ENCODE peak calls at places on chromosomes 5 and 9, in five cellular contexts. C is HCT116, U is K562, V is HepG2, A is upper lobe of left lung. W is an unnamed sample. For H3K4me1, the result is how much of the 10 kb centered on the place peaks cover.

GRCh38 chr5:144531191-144531590 is 360.5 kb downstream of the KCTD16 start:
- ATAC-seq in C (no peak), U (no peak), V (no peak), A (no peak), W (no peak)

GRCh38 chr9:76302947-76303550 is 91.2 kb downstream of the RFK start:
- ATAC-seq in C (peak), U (peak), V (peak), A (no peak), W (no peak)

GRCh38 chr5:9104576-9105339 is 441.1 kb downstream of the SEMA5A start:
- ATAC-seq in C (no peak), U (no peak), V (no peak), A (no peak), W (peak)

GRCh38 chr5:142811840-142812557 is 41.8 kb downstream of the ARHGAP26 start:
- ATAC-seq in C (no peak), U (no peak), V (no peak), A (no peak), W (no peak)

GRCh38 chr9:72635197-72635596 is 113.8 kb downstream of the TMC1 start:
- ATAC-seq in C (no peak), U (no peak), V (no peak), A (no peak), W (no peak)

GRCh38 chr5:43140286-43140685 is 19.6 kb downstream of the ZNF131 start:
- ATAC-seq in C (no peak), U (no peak), V (no peak), A (no peak), W (no peak)

GRCh38 chr9:123002754-123003153 is 30.7 kb upstream of the GPR21 start:
- ATAC-seq in C (no peak), U (peak), V (no peak), A (no peak), W (no peak)

GRCh38 chr5:11251242-11251641 is 490.2 kb upstream of the DAP start:
- ATAC-seq in C (no peak), U (no peak), V (no peak), A (no peak), W (no peak)

GRCh38 chr5:33891731-33892418 is at the start of gene ADAMTS12:
- ATAC-seq in C (no peak), U (peak), V (no peak), A (no peak), W (peak)

GRCh38 chr5:1068204-1068894 is 43.5 kb downstream of the SLC12A7 start:
- ATAC-seq in C (no peak), U (peak), V (no peak), A (peak), W (peak)

GRCh38 chr9:129174102-129174723 is 3.8 kb downstream of the IER5L start:
- ATAC-seq in C (peak), U (peak), V (peak), A (peak), W (peak)

GRCh38 chr9:109245300-109245897 is 75.5 kb downstream of the EPB41L4B start:
- ATAC-seq in C (no peak), U (no peak), V (no peak), A (no peak), W (no peak)

GRCh38 chr5:58444805-58445204 is 15.1 kb downstream of the PLK2 start:
- ATAC-seq in C (no peak), U (no peak), V (no peak), A (no peak), W (no peak)

GRCh38 chr5:78151594-78152271 is 142.8 kb downstream of the AP3B1 start:
- ATAC-seq in C (no peak), U (no peak), V (no peak), A (no peak), W (no peak)

GRCh38 chr9:4020747-4021296 is 279.0 kb downstream of the GLIS3 start:
- ATAC-seq in C (no peak), U (no peak), V (no peak), A (no peak), W (no peak)

GRCh38 chr9:134211811-134212460 is 47.6 kb upstream of the RNU6ATAC start:
- ATAC-seq in C (no peak), U (no peak), V (no peak), A (no peak), W (no peak)

GRCh38 chr9:119412399-119412798 is 43.2 kb upstream of the BRINP1 start:
- ATAC-seq in C (no peak), U (no peak), V (peak), A (peak), W (no peak)

GRCh38 chr9:77486968-77487367 is 161.2 kb downstream of the GNA14 start:
- ATAC-seq in C (no peak), U (no peak), V (no peak), A (no peak), W (no peak)

GRCh38 chr5:53416144-53416730 is 64.2 kb upstream of the FST start:
- ATAC-seq in C (peak), U (peak), V (no peak), A (no peak), W (no peak)

GRCh38 chr5:159319363-159319762 is 10.9 kb downstream of the IL12B start:
- ATAC-seq in C (no peak), U (no peak), V (no peak), A (no peak), W (no peak)

GRCh38 chr9:70569070-70569772 is 154.8 kb upstream of the KLF9 start:
- ATAC-seq in C (no peak), U (no peak), V (no peak), A (no peak), W (no peak)

GRCh38 chr5:59674763-59675162 is 218.8 kb downstream of the PDE4D start:
- ATAC-seq in C (no peak), U (no peak), V (no peak), A (no peak), W (no peak)

GRCh38 chr9:16526380-16526779 is 344.1 kb downstream of the BNC2 start:
- ATAC-seq in C (no peak), U (no peak), V (no peak), A (no peak), W (no peak)

GRCh38 chr5:159972538-159973362 is 36.2 kb upstream of the TTC1 start:
- ATAC-seq in C (no peak), U (no peak), V (no peak), A (peak), W (no peak)

GRCh38 chr9:69385474-69386091 is 60.6 kb downstream of the ENTREP1 start:
- ATAC-seq in C (no peak), U (no peak), V (no peak), A (peak), W (no peak)

GRCh38 chr5:72510610-72511121 is 3.5 kb upstream of the ZNF366 start:
- ATAC-seq in C (no peak), U (no peak), V (no peak), A (no peak), W (peak)

GRCh38 chr5:154757647-154758406 is 2.6 kb downstream of the LARP1 start:
- ATAC-seq in C (no peak), U (no peak), V (no peak), A (no peak), W (no peak)

GRCh38 chr5:9265391-9266287 is 280.2 kb downstream of the SEMA5A start:
- ATAC-seq in C (no peak), U (no peak), V (peak), A (peak), W (peak)

GRCh38 chr5:156331845-156332244 is 4.9 kb downstream of the SGCD start:
- ATAC-seq in C (no peak), U (no peak), V (no peak), A (no peak), W (no peak)

GRCh38 chr5:160649304-160649703 is 202.7 kb downstream of the ATP10B start:
- ATAC-seq in C (peak), U (peak), V (peak), A (no peak), W (no peak)

GRCh38 chr9:34650816-34651215 is 1.2 kb upstream of the IL11RA start:
- ATAC-seq in C (no peak), U (no peak), V (no peak), A (no peak), W (no peak)

GRCh38 chr9:126667190-126668055 is 53.7 kb downstream of the LMX1B start:
- ATAC-seq in C (peak), U (no peak), V (no peak), A (no peak), W (no peak)

GRCh38 chr5:116575635-116576042 is 1.0 kb upstream of the SEMA6A start:
- ATAC-seq in C (no peak), U (no peak), V (no peak), A (no peak), W (no peak)

GRCh38 chr5:116577064-116577788 is 2.6 kb upstream of the SEMA6A start:
- ATAC-seq in C (no peak), U (no peak), V (no peak), A (no peak), W (no peak)

GRCh38 chr5:116574682-116575634 is at the start of gene SEMA6A:
- ATAC-seq in C (peak), U (peak), V (peak), A (peak), W (peak)

GRCh38 chr5:116573617-116574431 is 799 bp downstream of the SEMA6A start:
- ATAC-seq in C (no peak), U (no peak), V (peak), A (no peak), W (no peak)

GRCh38 chr5:116576043-116576713 is 1.6 kb upstream of the SEMA6A start:
- ATAC-seq in C (peak), U (peak), V (peak), A (peak), W (peak)
- TF ChIP-seq POLR2AphosphoS5 in C (peak), U (no peak), V (no peak), A (no peak), W (no peak)

GRCh38 chr5:56587381-56588124 is 227.8 kb upstream of the MAP3K1 start:
- ATAC-seq in C (no peak), U (no peak), V (no peak), A (no peak), W (no peak)
- H3K4me1 ChIP-seq in C (under half), U (under half), V (under half), A (under half), W (under half)

GRCh38 chr9:91712811-91713210 is 237.2 kb downstream of the ROR2 start:
- ATAC-seq in C (no peak), U (no peak), V (no peak), A (no peak), W (no peak)

GRCh38 chr9:91714874-91715615 is 235.0 kb downstream of the ROR2 start:
- ATAC-seq in C (no peak), U (no peak), V (no peak), A (no peak), W (no peak)

GRCh38 chr9:91716239-91716638 is 233.8 kb downstream of the ROR2 start:
- ATAC-seq in C (no peak), U (no peak), V (no peak), A (no peak), W (no peak)

GRCh38 chr9:91711755-91712591 is 238.1 kb downstream of the ROR2 start:
- ATAC-seq in C (no peak), U (peak), V (no peak), A (no peak), W (no peak)

GRCh38 chr9:91714020-91714721 is 235.9 kb downstream of the ROR2 start:
- ATAC-seq in C (peak), U (peak), V (no peak), A (peak), W (peak)
- TF ChIP-seq POLR2AphosphoS5 in C (peak), U (no peak), V (no peak), A (no peak), W (peak)

GRCh38 chr5:98767563-98767962 is 5.9 kb upstream of the RGMB start:
- ATAC-seq in C (no peak), U (no peak), V (no peak), A (no peak), W (no peak)

GRCh38 chr5:98769006-98769255 is 4.5 kb upstream of the RGMB start:
- ATAC-seq in C (no peak), U (no peak), V (peak), A (no peak), W (no peak)

GRCh38 chr5:98769256-98770157 is 4.0 kb upstream of the RGMB start:
- ATAC-seq in C (no peak), U (no peak), V (peak), A (no peak), W (no peak)

GRCh38 chr5:98770158-98770910 is 3.1 kb upstream of the RGMB start:
- ATAC-seq in C (no peak), U (peak), V (peak), A (no peak), W (no peak)

GRCh38 chr5:98768160-98769005 is 5.1 kb upstream of the RGMB start:
- ATAC-seq in C (peak), U (peak), V (peak), A (no peak), W (no peak)
- H3K4me1 ChIP-seq in C (under half), U (under half), V (under half), A (under half), W (under half)

GRCh38 chr5:61626639-61627282 is 294.7 kb downstream of the ZSWIM6 start:
- ATAC-seq in C (no peak), U (no peak), V (no peak), A (peak), W (peak)

GRCh38 chr5:61624553-61624952 is 292.5 kb downstream of the ZSWIM6 start:
- ATAC-seq in C (no peak), U (no peak), V (no peak), A (no peak), W (no peak)

GRCh38 chr5:61623401-61624069 is 291.5 kb downstream of the ZSWIM6 start:
- ATAC-seq in C (peak), U (peak), V (peak), A (no peak), W (no peak)

GRCh38 chr5:61624966-61625681 is 293.1 kb downstream of the ZSWIM6 start:
- ATAC-seq in C (no peak), U (no peak), V (no peak), A (no peak), W (no peak)

DNA sequence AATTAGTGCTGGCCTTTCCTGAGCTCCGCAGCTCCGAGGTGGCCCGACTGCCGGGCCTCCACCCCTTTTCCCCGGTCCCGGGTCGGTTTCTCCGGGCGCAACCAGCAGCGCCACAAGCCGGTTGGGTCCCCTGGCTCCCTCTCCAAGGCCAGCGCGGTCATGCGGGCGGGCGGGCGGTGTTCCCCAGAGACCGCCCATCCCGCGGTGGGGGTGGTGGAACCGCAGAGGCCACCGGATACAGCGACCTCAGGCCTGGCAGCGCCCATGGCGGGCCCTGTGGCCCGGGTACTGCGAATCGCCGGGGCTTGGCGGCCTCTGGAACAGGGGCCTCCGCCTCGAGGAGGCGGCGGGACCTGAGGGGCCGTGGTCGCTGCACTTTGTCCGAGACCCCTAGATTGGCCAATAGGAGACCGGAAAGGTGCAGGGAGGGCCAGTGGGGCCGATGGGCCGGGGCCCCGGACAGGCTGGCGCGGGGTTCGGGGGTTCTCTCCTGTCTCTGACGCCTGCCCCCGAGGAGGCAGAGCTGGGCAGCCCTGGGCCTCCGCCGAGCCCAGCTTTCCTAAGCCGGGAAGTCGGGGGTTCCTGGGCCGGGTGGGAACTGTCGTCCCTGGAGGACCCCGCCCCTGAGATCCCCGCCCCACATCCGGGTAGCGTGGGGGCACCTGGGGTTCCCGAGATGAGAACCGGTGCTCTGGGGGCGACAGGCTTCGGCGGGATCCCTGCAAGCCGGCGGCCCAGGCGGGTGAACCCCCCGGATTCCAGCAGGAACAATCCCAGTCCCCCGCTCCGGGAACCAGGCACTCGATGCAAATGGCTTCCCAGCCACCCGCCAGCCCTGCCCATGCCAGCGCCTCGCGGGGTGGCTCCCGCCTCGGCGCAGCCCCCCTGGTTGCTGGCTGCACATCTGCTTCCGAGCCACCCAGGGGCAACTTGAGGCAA is 293.9 kb downstream of the ZSWIM6 start:
- ATAC-seq in C (no peak), U (peak), V (peak), A (peak), W (peak)
- TF ChIP-seq POLR2AphosphoS5 in C (no peak), U (no peak), V (no peak), A (peak), W (peak)

GRCh38 chr9:120931278-120932085 is 4.9 kb upstream of the TRAF1 start:
- ATAC-seq in C (no peak), U (no peak), V (no peak), A (no peak), W (no peak)
- H3K4me1 ChIP-seq in C (under half), U (under half), V (under half), A (half or more), W (half or more)

W was measured in gastroesophageal sphincter.